ENCODE peak calls at places on chromosomes 12 and 14, in four cellular contexts. L is epithelial cell of prostate; N is CD8-positive, alpha-beta memory T cell; D is uterus. E is an unnamed sample.

GRCh38 chr14:92792885-92793284 is 1.2 kb upstream of the GOLGA5 start:
- DNase-seq in D (no peak), N (no peak), L (no peak), E (no peak)

GRCh38 chr14:51852541-51852940 is 7.9 kb upstream of the GNG2 start:
- DNase-seq in N (no peak), L (no peak), D (no peak), E (no peak)

GRCh38 chr12:55467836-55468235 is 2.1 kb downstream of the OR6C70 start:
- DNase-seq in N (no peak), D (no peak), L (no peak), E (no peak)

GRCh38 chr12:107761502-107761904 is 566 bp upstream of the PRDM4 start:
- DNase-seq in L (no peak), D (no peak), N (no peak), E (no peak)

GRCh38 chr12:23098110-23099049 is 473.4 kb downstream of the ETNK1 start:
- DNase-seq in N (no peak), L (no peak), D (no peak), E (no peak)

GRCh38 chr14:100547633-100548294 is 39.5 kb downstream of the BEGAIN start:
- DNase-seq in D (peak), L (no peak), N (peak), E (peak)

GRCh38 chr14:68941820-68942219 is 37.3 kb downstream of the ACTN1 start:
- DNase-seq in D (peak), N (no peak), L (peak), E (peak)

GRCh38 chr14:55580401-55581010 is 499 bp downstream of the KTN1 start:
- DNase-seq in L (no peak), N (peak), D (peak), E (no peak)

GRCh38 chr12:11059784-11060183 is 2.3 kb downstream of the TAS2R46 start:
- DNase-seq in L (no peak), N (no peak), D (no peak), E (no peak)

GRCh38 chr12:62673027-62673815 is 206.6 kb downstream of the MON2 start:
- DNase-seq in L (no peak), D (no peak), N (no peak), E (no peak)

GRCh38 chr12:52494518-52494917 is 1.5 kb upstream of the KRT6A start:
- DNase-seq in D (peak), L (no peak), N (no peak), E (peak)

GRCh38 chr12:83823386-83824045 is 1089.1 kb downstream of the SLC6A15 start:
- DNase-seq in L (no peak), D (no peak), N (no peak), E (no peak)

GRCh38 chr12:29283969-29284368 is 97.0 kb downstream of the ERGIC2 start:
- DNase-seq in N (no peak), D (no peak), L (no peak), E (no peak)

GRCh38 chr12:65835256-65835655 is 11.0 kb downstream of the HMGA2 start:
- DNase-seq in D (no peak), L (no peak), N (no peak), E (no peak)
- H3K27ac ChIP-seq in D (no peak), L (peak), N (no peak), E (no peak)

GRCh38 chr12:65494537-65494936 is 216.1 kb downstream of the MSRB3 start:
- DNase-seq in D (no peak), N (no peak), L (no peak), E (no peak)
- H3K27ac ChIP-seq in D (no peak), N (no peak), L (no peak), E (no peak)

GRCh38 chr14:88990856-88991255 is 166.4 kb downstream of the TTC8 start:
- DNase-seq in D (no peak), N (no peak), L (no peak), E (no peak)

GRCh38 chr14:88989911-88990310 is 165.5 kb downstream of the TTC8 start:
- DNase-seq in D (no peak), N (no peak), L (no peak), E (no peak)

GRCh38 chr14:88986146-88986841 is 161.8 kb downstream of the TTC8 start:
- DNase-seq in N (no peak), D (no peak), L (no peak), E (no peak)

GRCh38 chr14:88985654-88986053 is 161.2 kb downstream of the TTC8 start:
- DNase-seq in L (no peak), D (no peak), N (no peak), E (no peak)

DNA sequence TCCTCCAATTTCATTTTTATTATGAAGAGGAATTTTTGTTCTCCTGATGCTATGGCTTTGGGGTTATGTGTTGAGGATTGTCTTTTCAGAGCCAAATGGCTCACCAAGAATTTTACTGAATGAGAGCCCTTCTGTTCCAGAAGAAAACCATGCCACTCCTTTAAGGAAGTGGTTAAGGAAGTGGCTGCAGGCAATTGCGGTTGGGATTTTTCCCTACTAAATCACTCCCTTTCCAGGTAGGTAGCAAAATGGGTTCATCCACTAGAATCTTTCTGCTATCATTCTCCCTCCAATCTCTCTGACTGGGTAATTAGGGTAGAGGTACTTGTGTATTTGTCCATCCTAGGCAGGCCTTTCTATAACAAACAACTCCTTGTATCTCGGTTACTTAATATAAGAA is 163.1 kb downstream of the TTC8 start:
- DNase-seq in L (no peak), N (no peak), D (no peak), E (peak)
- H3K27ac ChIP-seq in L (peak), N (no peak), D (no peak), E (peak)

GRCh38 chr12:103833095-103833777 is 7.8 kb downstream of the NT5DC3 start:
- DNase-seq in L (no peak), N (no peak), D (no peak), E (no peak)
- H3K27ac ChIP-seq in L (peak), N (no peak), D (peak), E (no peak)

GRCh38 chr12:91854725-91855124 is 290.9 kb downstream of the BTG1 start:
- DNase-seq in N (no peak), L (no peak), D (peak), E (no peak)
- H3K27ac ChIP-seq in N (no peak), L (no peak), D (peak), E (no peak)

GRCh38 chr14:70789361-70789760 is 20.0 kb downstream of the MAP3K9 start:
- DNase-seq in L (no peak), D (no peak), N (no peak), E (no peak)

GRCh38 chr14:70788893-70789292 is 20.4 kb downstream of the MAP3K9 start:
- DNase-seq in L (no peak), N (no peak), D (no peak), E (no peak)

GRCh38 chr14:70782361-70782760 is 27.0 kb downstream of the MAP3K9 start:
- DNase-seq in L (peak), D (no peak), N (no peak), E (peak)

GRCh38 chr14:70784886-70785285 is 24.4 kb downstream of the MAP3K9 start:
- DNase-seq in L (peak), N (no peak), D (no peak), E (no peak)

GRCh38 chr14:70785556-70785955 is 23.8 kb downstream of the MAP3K9 start:
- DNase-seq in N (no peak), L (peak), D (no peak), E (no peak)
- H3K27ac ChIP-seq in N (no peak), L (peak), D (no peak), E (peak)